ENCODE peak calls at places on chromosome 5, in nine cellular contexts. One of them, this sample, is unnamed.

GRCh38 chr5:127423173-127423798 is 94.2 kb upstream of the PRRC1 start:
- DNase-seq in Peyer's patch: no peak
- DNase-seq in RWPE1: no peak
- DNase-seq in HFF-Myc: no peak
- DNase-seq in pancreas: no peak
- DNase-seq in B cell: no peak
- DNase-seq in AG09309: no peak
- DNase-seq in hepatocyte: no peak
- DNase-seq in testis: no peak
- DNase-seq in this sample: peak; percentile 25

GRCh38 chr5:173430394-173430793 is 102.2 kb upstream of the STC2 start:
- DNase-seq in hepatocyte: no peak
- DNase-seq in RWPE1: no peak
- DNase-seq in HFF-Myc: no peak
- DNase-seq in B cell: no peak
- DNase-seq in Peyer's patch: no peak
- DNase-seq in pancreas: no peak
- DNase-seq in testis: no peak
- DNase-seq in AG09309: no peak
- DNase-seq in this sample: no peak

GRCh38 chr5:89728750-89729149 is 680.8 kb downstream of the CETN3 start:
- DNase-seq in B cell: no peak
- DNase-seq in testis: peak; percentile 60
- DNase-seq in RWPE1: no peak
- DNase-seq in Peyer's patch: no peak
- DNase-seq in HFF-Myc: no peak
- DNase-seq in AG09309: peak; percentile 17
- DNase-seq in pancreas: no peak
- DNase-seq in hepatocyte: no peak
- DNase-seq in this sample: no peak

GRCh38 chr5:79318935-79319614 is 83.1 kb downstream of the JMY start:
- DNase-seq in hepatocyte: no peak
- DNase-seq in RWPE1: peak; percentile 58
- DNase-seq in HFF-Myc: peak; percentile 87
- DNase-seq in pancreas: no peak
- DNase-seq in testis: no peak
- DNase-seq in AG09309: peak; percentile 80
- DNase-seq in Peyer's patch: no peak
- DNase-seq in B cell: no peak
- DNase-seq in this sample: no peak

GRCh38 chr5:124841829-124842712 is 95.6 kb upstream of the ZNF608 start:
- DNase-seq in RWPE1: peak; percentile 14
- DNase-seq in AG09309: no peak
- DNase-seq in Peyer's patch: no peak
- DNase-seq in HFF-Myc: no peak
- DNase-seq in pancreas: no peak
- DNase-seq in hepatocyte: no peak
- DNase-seq in B cell: no peak
- DNase-seq in testis: no peak
- DNase-seq in this sample: no peak

GRCh38 chr5:56429110-56429561 is 196.0 kb upstream of the ANKRD55 start:
- DNase-seq in testis: no peak
- DNase-seq in RWPE1: no peak
- DNase-seq in B cell: no peak
- DNase-seq in hepatocyte: no peak
- DNase-seq in pancreas: no peak
- DNase-seq in Peyer's patch: no peak
- DNase-seq in AG09309: no peak
- DNase-seq in HFF-Myc: no peak
- DNase-seq in this sample: no peak

GRCh38 chr5:149799965-149800516 is 69.9 kb downstream of the PPARGC1B start:
- DNase-seq in B cell: no peak
- DNase-seq in testis: no peak
- DNase-seq in HFF-Myc: no peak
- DNase-seq in hepatocyte: no peak
- DNase-seq in AG09309: no peak
- DNase-seq in RWPE1: no peak
- DNase-seq in Peyer's patch: no peak
- DNase-seq in pancreas: no peak
- DNase-seq in this sample: no peak

GRCh38 chr5:127206320-127207113 is 84.1 kb upstream of the MEGF10 start:
- DNase-seq in Peyer's patch: no peak
- DNase-seq in HFF-Myc: no peak
- DNase-seq in testis: no peak
- DNase-seq in hepatocyte: peak; percentile 13
- DNase-seq in AG09309: peak; percentile 21
- DNase-seq in pancreas: no peak
- DNase-seq in RWPE1: peak; percentile 95
- DNase-seq in B cell: no peak
- DNase-seq in this sample: no peak

GRCh38 chr5:126188804-126189203 is 234.4 kb upstream of the GRAMD2B start:
- DNase-seq in testis: no peak
- DNase-seq in hepatocyte: no peak
- DNase-seq in B cell: no peak
- DNase-seq in Peyer's patch: no peak
- DNase-seq in AG09309: no peak
- DNase-seq in HFF-Myc: no peak
- DNase-seq in pancreas: no peak
- DNase-seq in RWPE1: no peak
- DNase-seq in this sample: no peak

GRCh38 chr5:117633093-117633492 is 1058.5 kb upstream of the SEMA6A start:
- DNase-seq in hepatocyte: no peak
- DNase-seq in pancreas: no peak
- DNase-seq in Peyer's patch: no peak
- DNase-seq in B cell: no peak
- DNase-seq in RWPE1: no peak
- DNase-seq in AG09309: no peak
- DNase-seq in testis: no peak
- DNase-seq in HFF-Myc: no peak
- DNase-seq in this sample: no peak
- TF ChIP-seq CTCF in hepatocyte: no peak
- TF ChIP-seq CTCF in pancreas: no peak
- TF ChIP-seq CTCF in Peyer's patch: no peak
- TF ChIP-seq CTCF in B cell: no peak
- TF ChIP-seq CTCF in RWPE1: no peak
- TF ChIP-seq CTCF in AG09309: no peak
- TF ChIP-seq CTCF in testis: no peak
- TF ChIP-seq CTCF in HFF-Myc: no peak
- TF ChIP-seq CTCF in this sample: no peak

DNA sequence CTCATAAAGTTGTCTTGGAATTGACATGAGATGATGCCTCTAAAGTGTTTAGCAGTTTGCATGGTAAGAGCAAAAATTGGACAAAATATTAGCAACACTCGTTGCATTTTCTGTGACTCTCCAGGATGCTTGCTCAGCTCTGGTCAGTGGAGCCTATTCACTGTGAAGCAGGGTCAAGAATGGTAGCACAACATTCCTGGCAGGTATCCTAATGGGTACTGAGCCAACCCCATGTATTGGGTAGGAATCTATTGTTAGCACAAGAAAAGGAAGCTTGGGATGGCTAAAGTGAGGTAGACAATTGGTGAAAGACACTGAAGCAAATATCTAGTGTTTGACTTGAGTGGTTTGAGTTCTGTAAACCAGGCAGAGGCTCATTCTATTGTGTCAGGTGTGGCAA is 10.4 kb upstream of the ACTBL2 start:
- DNase-seq in RWPE1: no peak
- DNase-seq in HFF-Myc: no peak
- DNase-seq in testis: no peak
- DNase-seq in B cell: no peak
- DNase-seq in pancreas: no peak
- DNase-seq in AG09309: no peak
- DNase-seq in hepatocyte: no peak
- DNase-seq in Peyer's patch: no peak
- DNase-seq in this sample: no peak
- TF ChIP-seq CTCF in RWPE1: no peak
- TF ChIP-seq CTCF in HFF-Myc: no peak
- TF ChIP-seq CTCF in testis: no peak
- TF ChIP-seq CTCF in B cell: no peak
- TF ChIP-seq CTCF in pancreas: no peak
- TF ChIP-seq CTCF in AG09309: no peak
- TF ChIP-seq CTCF in hepatocyte: no peak
- TF ChIP-seq CTCF in Peyer's patch: no peak
- TF ChIP-seq CTCF in this sample: no peak

GRCh38 chr5:179820483-179821297 is at the start of gene SQSTM1:
- DNase-seq in B cell: peak; percentile 80
- DNase-seq in HFF-Myc: no peak
- DNase-seq in testis: peak; percentile 83
- DNase-seq in Peyer's patch: peak; percentile 75
- DNase-seq in AG09309: no peak
- DNase-seq in RWPE1: peak; percentile 87
- DNase-seq in hepatocyte: peak; percentile 95
- DNase-seq in pancreas: peak; percentile 98
- DNase-seq in this sample: peak; percentile 90

GRCh38 chr5:179822444-179822990 is 1.8 kb downstream of the SQSTM1 start:
- DNase-seq in testis: no peak
- DNase-seq in hepatocyte: no peak
- DNase-seq in AG09309: no peak
- DNase-seq in pancreas: no peak
- DNase-seq in RWPE1: no peak
- DNase-seq in HFF-Myc: no peak
- DNase-seq in B cell: no peak
- DNase-seq in Peyer's patch: no peak
- DNase-seq in this sample: no peak

GRCh38 chr5:179820127-179820482 is 600 bp upstream of the SQSTM1 start:
- DNase-seq in hepatocyte: no peak
- DNase-seq in HFF-Myc: no peak
- DNase-seq in B cell: no peak
- DNase-seq in RWPE1: no peak
- DNase-seq in pancreas: no peak
- DNase-seq in testis: no peak
- DNase-seq in AG09309: no peak
- DNase-seq in Peyer's patch: no peak
- DNase-seq in this sample: no peak

GRCh38 chr5:179822059-179822432 is 1.3 kb downstream of the SQSTM1 start:
- DNase-seq in testis: no peak
- DNase-seq in Peyer's patch: no peak
- DNase-seq in RWPE1: no peak
- DNase-seq in pancreas: no peak
- DNase-seq in hepatocyte: no peak
- DNase-seq in B cell: no peak
- DNase-seq in HFF-Myc: no peak
- DNase-seq in AG09309: no peak
- DNase-seq in this sample: no peak

GRCh38 chr5:179821298-179822058 is 773 bp downstream of the SQSTM1 start:
- DNase-seq in B cell: peak; percentile 84
- DNase-seq in HFF-Myc: peak; percentile 74
- DNase-seq in hepatocyte: peak; percentile 94
- DNase-seq in AG09309: peak; percentile 76
- DNase-seq in RWPE1: peak; percentile 97
- DNase-seq in Peyer's patch: peak; percentile 91
- DNase-seq in testis: peak; percentile 97
- DNase-seq in pancreas: peak; percentile 93
- DNase-seq in this sample: peak; percentile 91
- TF ChIP-seq CTCF in B cell: peak; percentile 41
- TF ChIP-seq CTCF in HFF-Myc: no peak
- TF ChIP-seq CTCF in hepatocyte: no peak
- TF ChIP-seq CTCF in AG09309: no peak
- TF ChIP-seq CTCF in RWPE1: no peak
- TF ChIP-seq CTCF in Peyer's patch: no peak
- TF ChIP-seq CTCF in testis: no peak
- TF ChIP-seq CTCF in pancreas: no peak
- TF ChIP-seq CTCF in this sample: no peak

DNA sequence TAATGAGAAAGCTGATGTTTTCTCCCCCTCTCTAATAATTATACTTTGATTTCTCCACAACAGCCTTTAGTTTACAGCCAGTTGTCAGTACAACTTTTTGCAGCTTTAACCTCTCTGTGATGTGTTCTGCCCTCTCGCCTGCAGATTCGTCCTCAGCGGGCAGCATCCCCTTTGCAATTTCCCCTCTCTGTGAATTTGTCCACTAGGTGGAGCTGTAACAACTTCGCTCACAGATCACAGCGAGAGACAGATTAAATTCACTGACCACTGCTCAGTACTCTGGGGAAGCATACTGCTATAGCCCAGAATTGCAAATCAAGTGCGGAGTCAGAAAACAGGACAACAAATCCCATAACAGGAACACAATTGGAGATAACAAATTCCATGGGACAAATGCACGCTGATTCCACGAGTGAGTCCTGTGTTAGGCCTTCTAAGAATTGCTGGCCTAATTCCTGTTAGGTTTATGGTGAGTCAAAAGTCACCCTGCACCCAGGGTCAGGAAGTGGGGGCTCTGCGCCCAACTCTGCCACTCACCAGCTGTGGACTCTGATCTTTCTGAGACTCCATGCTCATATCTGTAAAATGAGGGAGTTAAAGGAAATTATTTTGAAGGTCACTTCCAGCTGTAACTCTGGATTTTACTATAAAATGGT is 2124.9 kb downstream of the MAT2B start:
- DNase-seq in hepatocyte: peak; percentile 84
- DNase-seq in testis: peak; percentile 75
- DNase-seq in RWPE1: peak; percentile 58
- DNase-seq in pancreas: peak; percentile 50
- DNase-seq in B cell: no peak
- DNase-seq in HFF-Myc: no peak
- DNase-seq in Peyer's patch: no peak
- DNase-seq in AG09309: no peak
- DNase-seq in this sample: peak; percentile 32
- TF ChIP-seq CTCF in hepatocyte: peak; percentile 93
- TF ChIP-seq CTCF in testis: peak; percentile 82
- TF ChIP-seq CTCF in RWPE1: peak; percentile 94
- TF ChIP-seq CTCF in pancreas: peak; percentile 63
- TF ChIP-seq CTCF in B cell: peak; percentile 46
- TF ChIP-seq CTCF in HFF-Myc: peak; percentile 49
- TF ChIP-seq CTCF in Peyer's patch: no peak
- TF ChIP-seq CTCF in AG09309: peak; percentile 46
- TF ChIP-seq CTCF in this sample: peak; percentile 78